ENCODE peak calls at places on chromosomes 5 and 9, in eight cellular contexts. One of them, this sample, is unnamed.

GRCh38 chr5:139744471-139745120 is 51.0 kb upstream of the PSD2 start:
- DNase-seq in Ammon's horn: peak
- DNase-seq in activated effector memory CD4-positive, alpha-beta T cell treated with Interleukin-2 at 50 U/mL for 16 hours: no peak
- DNase-seq in spleen: no peak
- DNase-seq in right atrium auricular region: no peak
- DNase-seq in heart left ventricle: no peak
- DNase-seq in dorsolateral prefrontal cortex: peak
- DNase-seq in substantia nigra: no peak
- DNase-seq in this sample: no peak

GRCh38 chr9:35818341-35818740 is 3.5 kb upstream of the HINT2 start:
- DNase-seq in substantia nigra: no peak
- DNase-seq in spleen: no peak
- DNase-seq in dorsolateral prefrontal cortex: no peak
- DNase-seq in heart left ventricle: no peak
- DNase-seq in right atrium auricular region: no peak
- DNase-seq in Ammon's horn: no peak
- DNase-seq in activated effector memory CD4-positive, alpha-beta T cell treated with Interleukin-2 at 50 U/mL for 16 hours: no peak
- DNase-seq in this sample: no peak

GRCh38 chr5:3262451-3262850 is 333.2 kb upstream of the IRX1 start:
- DNase-seq in activated effector memory CD4-positive, alpha-beta T cell treated with Interleukin-2 at 50 U/mL for 16 hours: no peak
- DNase-seq in substantia nigra: no peak
- DNase-seq in right atrium auricular region: peak
- DNase-seq in Ammon's horn: no peak
- DNase-seq in dorsolateral prefrontal cortex: no peak
- DNase-seq in spleen: no peak
- DNase-seq in heart left ventricle: no peak
- DNase-seq in this sample: no peak

GRCh38 chr5:125865166-125865815 is 557.9 kb upstream of the GRAMD2B start:
- DNase-seq in substantia nigra: no peak
- DNase-seq in dorsolateral prefrontal cortex: no peak
- DNase-seq in heart left ventricle: no peak
- DNase-seq in right atrium auricular region: no peak
- DNase-seq in spleen: no peak
- DNase-seq in activated effector memory CD4-positive, alpha-beta T cell treated with Interleukin-2 at 50 U/mL for 16 hours: no peak
- DNase-seq in Ammon's horn: no peak
- DNase-seq in this sample: no peak

GRCh38 chr5:134070979-134071849 is 43.3 kb upstream of the TCF7 start:
- DNase-seq in dorsolateral prefrontal cortex: no peak
- DNase-seq in substantia nigra: no peak
- DNase-seq in right atrium auricular region: no peak
- DNase-seq in activated effector memory CD4-positive, alpha-beta T cell treated with Interleukin-2 at 50 U/mL for 16 hours: peak
- DNase-seq in Ammon's horn: no peak
- DNase-seq in heart left ventricle: no peak
- DNase-seq in spleen: peak
- DNase-seq in this sample: peak

GRCh38 chr5:151264113-151264512 is 11.1 kb downstream of the GM2A start:
- DNase-seq in activated effector memory CD4-positive, alpha-beta T cell treated with Interleukin-2 at 50 U/mL for 16 hours: no peak
- DNase-seq in spleen: no peak
- DNase-seq in dorsolateral prefrontal cortex: no peak
- DNase-seq in right atrium auricular region: no peak
- DNase-seq in Ammon's horn: no peak
- DNase-seq in heart left ventricle: no peak
- DNase-seq in substantia nigra: no peak
- DNase-seq in this sample: no peak

GRCh38 chr9:95506438-95506691 is 10.4 kb downstream of the PTCH1 start:
- DNase-seq in activated effector memory CD4-positive, alpha-beta T cell treated with Interleukin-2 at 50 U/mL for 16 hours: no peak
- DNase-seq in spleen: no peak
- DNase-seq in dorsolateral prefrontal cortex: no peak
- DNase-seq in substantia nigra: no peak
- DNase-seq in right atrium auricular region: no peak
- DNase-seq in heart left ventricle: peak
- DNase-seq in Ammon's horn: no peak
- DNase-seq in this sample: peak

GRCh38 chr5:57950616-57951228 is 468.1 kb upstream of the ACTBL2 start:
- DNase-seq in activated effector memory CD4-positive, alpha-beta T cell treated with Interleukin-2 at 50 U/mL for 16 hours: no peak
- DNase-seq in dorsolateral prefrontal cortex: no peak
- DNase-seq in right atrium auricular region: no peak
- DNase-seq in spleen: no peak
- DNase-seq in substantia nigra: no peak
- DNase-seq in Ammon's horn: no peak
- DNase-seq in heart left ventricle: no peak
- DNase-seq in this sample: no peak

GRCh38 chr5:116576043-116576713 is 1.6 kb upstream of the SEMA6A start:
- DNase-seq in substantia nigra: peak
- DNase-seq in Ammon's horn: peak
- DNase-seq in spleen: peak
- DNase-seq in activated effector memory CD4-positive, alpha-beta T cell treated with Interleukin-2 at 50 U/mL for 16 hours: no peak
- DNase-seq in right atrium auricular region: no peak
- DNase-seq in dorsolateral prefrontal cortex: peak
- DNase-seq in heart left ventricle: peak
- DNase-seq in this sample: peak

GRCh38 chr5:67648201-67648671 is 451.6 kb upstream of the CD180 start:
- DNase-seq in spleen: no peak
- DNase-seq in dorsolateral prefrontal cortex: peak
- DNase-seq in Ammon's horn: peak
- DNase-seq in heart left ventricle: peak
- DNase-seq in right atrium auricular region: peak
- DNase-seq in substantia nigra: no peak
- DNase-seq in activated effector memory CD4-positive, alpha-beta T cell treated with Interleukin-2 at 50 U/mL for 16 hours: no peak
- DNase-seq in this sample: no peak

GRCh38 chr9:18861599-18862546 is 171.1 kb downstream of the SAXO1 start:
- DNase-seq in Ammon's horn: peak
- DNase-seq in activated effector memory CD4-positive, alpha-beta T cell treated with Interleukin-2 at 50 U/mL for 16 hours: no peak
- DNase-seq in spleen: no peak
- DNase-seq in dorsolateral prefrontal cortex: no peak
- DNase-seq in right atrium auricular region: peak
- DNase-seq in substantia nigra: no peak
- DNase-seq in heart left ventricle: peak
- DNase-seq in this sample: no peak

GRCh38 chr5:620152-620551 is 8.0 kb downstream of the CEP72 start:
- DNase-seq in spleen: peak
- DNase-seq in Ammon's horn: no peak
- DNase-seq in heart left ventricle: no peak
- DNase-seq in substantia nigra: no peak
- DNase-seq in activated effector memory CD4-positive, alpha-beta T cell treated with Interleukin-2 at 50 U/mL for 16 hours: no peak
- DNase-seq in right atrium auricular region: no peak
- DNase-seq in dorsolateral prefrontal cortex: no peak
- DNase-seq in this sample: no peak

GRCh38 chr5:28249771-28250415 is 1211.5 kb upstream of the CDH9 start:
- DNase-seq in dorsolateral prefrontal cortex: no peak
- DNase-seq in heart left ventricle: no peak
- DNase-seq in Ammon's horn: no peak
- DNase-seq in activated effector memory CD4-positive, alpha-beta T cell treated with Interleukin-2 at 50 U/mL for 16 hours: no peak
- DNase-seq in right atrium auricular region: no peak
- DNase-seq in spleen: no peak
- DNase-seq in substantia nigra: no peak
- DNase-seq in this sample: no peak

GRCh38 chr9:90002299-90003045 is 397.7 kb downstream of the GADD45G start:
- DNase-seq in substantia nigra: no peak
- DNase-seq in activated effector memory CD4-positive, alpha-beta T cell treated with Interleukin-2 at 50 U/mL for 16 hours: no peak
- DNase-seq in Ammon's horn: peak
- DNase-seq in dorsolateral prefrontal cortex: no peak
- DNase-seq in heart left ventricle: no peak
- DNase-seq in right atrium auricular region: no peak
- DNase-seq in spleen: no peak
- DNase-seq in this sample: no peak

GRCh38 chr9:125272697-125273096 is 11.1 kb downstream of the GAPVD1 start:
- DNase-seq in dorsolateral prefrontal cortex: no peak
- DNase-seq in right atrium auricular region: no peak
- DNase-seq in activated effector memory CD4-positive, alpha-beta T cell treated with Interleukin-2 at 50 U/mL for 16 hours: no peak
- DNase-seq in spleen: no peak
- DNase-seq in substantia nigra: no peak
- DNase-seq in Ammon's horn: peak
- DNase-seq in heart left ventricle: no peak
- DNase-seq in this sample: no peak

GRCh38 chr5:39423331-39423751 is 1.4 kb downstream of the DAB2 start:
- DNase-seq in spleen: no peak
- DNase-seq in right atrium auricular region: no peak
- DNase-seq in dorsolateral prefrontal cortex: no peak
- DNase-seq in activated effector memory CD4-positive, alpha-beta T cell treated with Interleukin-2 at 50 U/mL for 16 hours: no peak
- DNase-seq in heart left ventricle: peak
- DNase-seq in substantia nigra: no peak
- DNase-seq in Ammon's horn: no peak
- DNase-seq in this sample: no peak

GRCh38 chr5:54518146-54519082 is 855 bp downstream of the SNX18 start:
- DNase-seq in heart left ventricle: peak
- DNase-seq in Ammon's horn: no peak
- DNase-seq in activated effector memory CD4-positive, alpha-beta T cell treated with Interleukin-2 at 50 U/mL for 16 hours: peak
- DNase-seq in dorsolateral prefrontal cortex: peak
- DNase-seq in spleen: peak
- DNase-seq in right atrium auricular region: no peak
- DNase-seq in substantia nigra: peak
- DNase-seq in this sample: peak

GRCh38 chr9:129436751-129437625 is 183.9 kb downstream of the C9orf50 start:
- DNase-seq in right atrium auricular region: peak
- DNase-seq in heart left ventricle: peak
- DNase-seq in Ammon's horn: peak
- DNase-seq in dorsolateral prefrontal cortex: peak
- DNase-seq in substantia nigra: peak
- DNase-seq in spleen: no peak
- DNase-seq in activated effector memory CD4-positive, alpha-beta T cell treated with Interleukin-2 at 50 U/mL for 16 hours: no peak
- DNase-seq in this sample: no peak

GRCh38 chr5:38453506-38453905 is 102.9 kb downstream of the LIFR start:
- DNase-seq in dorsolateral prefrontal cortex: no peak
- DNase-seq in spleen: no peak
- DNase-seq in heart left ventricle: no peak
- DNase-seq in Ammon's horn: peak
- DNase-seq in right atrium auricular region: no peak
- DNase-seq in substantia nigra: no peak
- DNase-seq in activated effector memory CD4-positive, alpha-beta T cell treated with Interleukin-2 at 50 U/mL for 16 hours: peak
- DNase-seq in this sample: peak

GRCh38 chr5:96024683-96025475 is 63.2 kb upstream of the ELL2 start:
- DNase-seq in dorsolateral prefrontal cortex: no peak
- DNase-seq in heart left ventricle: no peak
- DNase-seq in activated effector memory CD4-positive, alpha-beta T cell treated with Interleukin-2 at 50 U/mL for 16 hours: no peak
- DNase-seq in Ammon's horn: no peak
- DNase-seq in substantia nigra: no peak
- DNase-seq in right atrium auricular region: no peak
- DNase-seq in spleen: no peak
- DNase-seq in this sample: no peak

GRCh38 chr5:9468070-9468388 is 77.8 kb downstream of the SEMA5A start:
- DNase-seq in dorsolateral prefrontal cortex: no peak
- DNase-seq in heart left ventricle: no peak
- DNase-seq in activated effector memory CD4-positive, alpha-beta T cell treated with Interleukin-2 at 50 U/mL for 16 hours: no peak
- DNase-seq in right atrium auricular region: no peak
- DNase-seq in Ammon's horn: peak
- DNase-seq in spleen: no peak
- DNase-seq in substantia nigra: no peak
- DNase-seq in this sample: no peak

GRCh38 chr5:120055858-120056257 is 408.2 kb upstream of the PRR16 start:
- DNase-seq in activated effector memory CD4-positive, alpha-beta T cell treated with Interleukin-2 at 50 U/mL for 16 hours: no peak
- DNase-seq in heart left ventricle: no peak
- DNase-seq in Ammon's horn: peak
- DNase-seq in right atrium auricular region: no peak
- DNase-seq in dorsolateral prefrontal cortex: no peak
- DNase-seq in spleen: no peak
- DNase-seq in substantia nigra: no peak
- DNase-seq in this sample: no peak

GRCh38 chr5:89282832-89283510 is 400.0 kb upstream of the MEF2C start:
- DNase-seq in right atrium auricular region: no peak
- DNase-seq in dorsolateral prefrontal cortex: no peak
- DNase-seq in substantia nigra: no peak
- DNase-seq in Ammon's horn: no peak
- DNase-seq in activated effector memory CD4-positive, alpha-beta T cell treated with Interleukin-2 at 50 U/mL for 16 hours: no peak
- DNase-seq in heart left ventricle: no peak
- DNase-seq in spleen: no peak
- DNase-seq in this sample: no peak

GRCh38 chr5:123874600-123875201 is 362.7 kb downstream of the CSNK1G3 start:
- DNase-seq in spleen: no peak
- DNase-seq in activated effector memory CD4-positive, alpha-beta T cell treated with Interleukin-2 at 50 U/mL for 16 hours: no peak
- DNase-seq in heart left ventricle: no peak
- DNase-seq in substantia nigra: no peak
- DNase-seq in Ammon's horn: peak
- DNase-seq in dorsolateral prefrontal cortex: no peak
- DNase-seq in right atrium auricular region: no peak
- DNase-seq in this sample: no peak

GRCh38 chr9:32472344-32472743 is 53.7 kb downstream of the RIGI start:
- DNase-seq in substantia nigra: no peak
- DNase-seq in dorsolateral prefrontal cortex: no peak
- DNase-seq in Ammon's horn: no peak
- DNase-seq in activated effector memory CD4-positive, alpha-beta T cell treated with Interleukin-2 at 50 U/mL for 16 hours: no peak
- DNase-seq in spleen: no peak
- DNase-seq in heart left ventricle: no peak
- DNase-seq in right atrium auricular region: no peak
- DNase-seq in this sample: no peak

GRCh38 chr5:14676320-14676719 is 11.8 kb downstream of the OTULIN start:
- DNase-seq in Ammon's horn: no peak
- DNase-seq in right atrium auricular region: no peak
- DNase-seq in dorsolateral prefrontal cortex: no peak
- DNase-seq in activated effector memory CD4-positive, alpha-beta T cell treated with Interleukin-2 at 50 U/mL for 16 hours: peak
- DNase-seq in spleen: no peak
- DNase-seq in substantia nigra: no peak
- DNase-seq in heart left ventricle: peak
- DNase-seq in this sample: peak

GRCh38 chr9:76136986-76137385 is 246.5 kb downstream of the PCSK5 start:
- DNase-seq in right atrium auricular region: no peak
- DNase-seq in heart left ventricle: no peak
- DNase-seq in substantia nigra: no peak
- DNase-seq in activated effector memory CD4-positive, alpha-beta T cell treated with Interleukin-2 at 50 U/mL for 16 hours: no peak
- DNase-seq in Ammon's horn: no peak
- DNase-seq in dorsolateral prefrontal cortex: no peak
- DNase-seq in spleen: no peak
- DNase-seq in this sample: no peak

GRCh38 chr9:137350696-137351584 is 48.9 kb upstream of the NRARP start:
- DNase-seq in right atrium auricular region: no peak
- DNase-seq in Ammon's horn: no peak
- DNase-seq in activated effector memory CD4-positive, alpha-beta T cell treated with Interleukin-2 at 50 U/mL for 16 hours: no peak
- DNase-seq in dorsolateral prefrontal cortex: no peak
- DNase-seq in heart left ventricle: no peak
- DNase-seq in substantia nigra: no peak
- DNase-seq in spleen: no peak
- DNase-seq in this sample: no peak

GRCh38 chr5:14438195-14438606 is 143.4 kb upstream of the OTULINL start:
- DNase-seq in right atrium auricular region: no peak
- DNase-seq in heart left ventricle: no peak
- DNase-seq in dorsolateral prefrontal cortex: no peak
- DNase-seq in activated effector memory CD4-positive, alpha-beta T cell treated with Interleukin-2 at 50 U/mL for 16 hours: no peak
- DNase-seq in substantia nigra: no peak
- DNase-seq in spleen: no peak
- DNase-seq in Ammon's horn: no peak
- DNase-seq in this sample: no peak

GRCh38 chr5:150562832-150563231 is 54.9 kb downstream of the NDST1 start:
- DNase-seq in right atrium auricular region: no peak
- DNase-seq in spleen: no peak
- DNase-seq in activated effector memory CD4-positive, alpha-beta T cell treated with Interleukin-2 at 50 U/mL for 16 hours: no peak
- DNase-seq in Ammon's horn: no peak
- DNase-seq in dorsolateral prefrontal cortex: no peak
- DNase-seq in substantia nigra: no peak
- DNase-seq in heart left ventricle: no peak
- DNase-seq in this sample: no peak

GRCh38 chr9:13485068-13485596 is 205.6 kb upstream of the MPDZ start:
- DNase-seq in spleen: no peak
- DNase-seq in heart left ventricle: peak
- DNase-seq in substantia nigra: no peak
- DNase-seq in right atrium auricular region: peak
- DNase-seq in Ammon's horn: no peak
- DNase-seq in activated effector memory CD4-positive, alpha-beta T cell treated with Interleukin-2 at 50 U/mL for 16 hours: no peak
- DNase-seq in dorsolateral prefrontal cortex: no peak
- DNase-seq in this sample: no peak

GRCh38 chr9:581673-582497 is 259.6 kb upstream of the DMRT1 start:
- DNase-seq in dorsolateral prefrontal cortex: no peak
- DNase-seq in right atrium auricular region: no peak
- DNase-seq in activated effector memory CD4-positive, alpha-beta T cell treated with Interleukin-2 at 50 U/mL for 16 hours: no peak
- DNase-seq in spleen: no peak
- DNase-seq in heart left ventricle: no peak
- DNase-seq in substantia nigra: no peak
- DNase-seq in Ammon's horn: no peak
- DNase-seq in this sample: no peak

GRCh38 chr9:131656356-131657030 is 83.4 kb downstream of the RAPGEF1 start:
- DNase-seq in activated effector memory CD4-positive, alpha-beta T cell treated with Interleukin-2 at 50 U/mL for 16 hours: peak
- DNase-seq in Ammon's horn: peak
- DNase-seq in substantia nigra: no peak
- DNase-seq in heart left ventricle: peak
- DNase-seq in right atrium auricular region: peak
- DNase-seq in dorsolateral prefrontal cortex: no peak
- DNase-seq in spleen: peak
- DNase-seq in this sample: peak

GRCh38 chr9:21964925-21965385 is 29.2 kb downstream of the CDKN2A start:
- DNase-seq in substantia nigra: no peak
- DNase-seq in Ammon's horn: no peak
- DNase-seq in dorsolateral prefrontal cortex: no peak
- DNase-seq in activated effector memory CD4-positive, alpha-beta T cell treated with Interleukin-2 at 50 U/mL for 16 hours: peak
- DNase-seq in heart left ventricle: no peak
- DNase-seq in spleen: peak
- DNase-seq in right atrium auricular region: no peak
- DNase-seq in this sample: peak

This sample was measured in stimulated activated naive B cell treated with anti-CD40 and anti-IgM and Interleukin-4, amounts not matched to agents 10 μg/mL and 1 μg/mL and 100 μg/mL, for 72 hours.